ENCODE peak calls at places on chromosome 1, in nine cellular contexts. One of them, this sample, is unnamed. For H3K27me3 and H3K4me1, the result is how much of the 10 kb centered on the place peaks cover.

GRCh38 chr1:50420689-50421365 is 2.4 kb downstream of the DMRTA2 start:
- DNase-seq in CD4-positive, alpha-beta memory T cell: no peak
- DNase-seq in cardiac muscle cell: peak
- DNase-seq in colonic mucosa: no peak
- DNase-seq in thyroid gland: no peak
- DNase-seq in heart right ventricle: no peak
- DNase-seq in tibial nerve: no peak
- DNase-seq in lower lobe of right lung: no peak
- DNase-seq in tibial artery: no peak
- DNase-seq in this sample: no peak

GRCh38 chr1:212450331-212450881 is 17.7 kb downstream of the NENF start:
- DNase-seq in CD4-positive, alpha-beta memory T cell: no peak
- DNase-seq in tibial nerve: no peak
- DNase-seq in lower lobe of right lung: no peak
- DNase-seq in heart right ventricle: peak
- DNase-seq in cardiac muscle cell: no peak
- DNase-seq in thyroid gland: peak
- DNase-seq in colonic mucosa: no peak
- DNase-seq in tibial artery: no peak
- DNase-seq in this sample: no peak

GRCh38 chr1:34166191-34167090 is 1.4 kb upstream of the CSMD2 start:
- DNase-seq in colonic mucosa: no peak
- DNase-seq in heart right ventricle: no peak
- DNase-seq in tibial nerve: no peak
- DNase-seq in thyroid gland: no peak
- DNase-seq in cardiac muscle cell: no peak
- DNase-seq in CD4-positive, alpha-beta memory T cell: no peak
- DNase-seq in tibial artery: no peak
- DNase-seq in lower lobe of right lung: no peak
- DNase-seq in this sample: no peak

GRCh38 chr1:163257763-163258162 is 55.0 kb upstream of the RGS5 start:
- DNase-seq in CD4-positive, alpha-beta memory T cell: no peak
- DNase-seq in tibial nerve: no peak
- DNase-seq in tibial artery: no peak
- DNase-seq in colonic mucosa: no peak
- DNase-seq in lower lobe of right lung: no peak
- DNase-seq in heart right ventricle: no peak
- DNase-seq in cardiac muscle cell: no peak
- DNase-seq in thyroid gland: no peak
- DNase-seq in this sample: no peak

GRCh38 chr1:199759268-199759724 is 268.2 kb upstream of the NR5A2 start:
- DNase-seq in tibial artery: no peak
- DNase-seq in colonic mucosa: no peak
- DNase-seq in tibial nerve: no peak
- DNase-seq in lower lobe of right lung: no peak
- DNase-seq in thyroid gland: no peak
- DNase-seq in CD4-positive, alpha-beta memory T cell: no peak
- DNase-seq in cardiac muscle cell: no peak
- DNase-seq in heart right ventricle: no peak
- DNase-seq in this sample: no peak

GRCh38 chr1:185860316-185860715 is 126.1 kb downstream of the HMCN1 start:
- DNase-seq in thyroid gland: no peak
- DNase-seq in tibial artery: no peak
- DNase-seq in colonic mucosa: no peak
- DNase-seq in heart right ventricle: no peak
- DNase-seq in CD4-positive, alpha-beta memory T cell: no peak
- DNase-seq in cardiac muscle cell: no peak
- DNase-seq in tibial nerve: no peak
- DNase-seq in lower lobe of right lung: no peak
- DNase-seq in this sample: no peak

GRCh38 chr1:211517006-211517405 is 25.0 kb upstream of the RD3 start:
- DNase-seq in colonic mucosa: peak
- DNase-seq in cardiac muscle cell: no peak
- DNase-seq in thyroid gland: no peak
- DNase-seq in tibial artery: no peak
- DNase-seq in tibial nerve: no peak
- DNase-seq in heart right ventricle: no peak
- DNase-seq in CD4-positive, alpha-beta memory T cell: no peak
- DNase-seq in lower lobe of right lung: no peak
- DNase-seq in this sample: no peak

GRCh38 chr1:169163059-169163458 is 56.6 kb downstream of the ATP1B1 start:
- DNase-seq in CD4-positive, alpha-beta memory T cell: no peak
- DNase-seq in tibial nerve: no peak
- DNase-seq in heart right ventricle: no peak
- DNase-seq in cardiac muscle cell: no peak
- DNase-seq in lower lobe of right lung: no peak
- DNase-seq in colonic mucosa: no peak
- DNase-seq in tibial artery: no peak
- DNase-seq in thyroid gland: no peak
- DNase-seq in this sample: no peak

GRCh38 chr1:167412072-167412471 is 106.3 kb downstream of the CD247 start:
- DNase-seq in tibial nerve: no peak
- DNase-seq in heart right ventricle: no peak
- DNase-seq in cardiac muscle cell: no peak
- DNase-seq in tibial artery: no peak
- DNase-seq in thyroid gland: no peak
- DNase-seq in lower lobe of right lung: no peak
- DNase-seq in CD4-positive, alpha-beta memory T cell: no peak
- DNase-seq in colonic mucosa: no peak
- DNase-seq in this sample: no peak

GRCh38 chr1:7659514-7659913 is 111.6 kb upstream of the VAMP3 start:
- DNase-seq in lower lobe of right lung: no peak
- DNase-seq in CD4-positive, alpha-beta memory T cell: no peak
- DNase-seq in cardiac muscle cell: no peak
- DNase-seq in thyroid gland: no peak
- DNase-seq in heart right ventricle: no peak
- DNase-seq in tibial nerve: no peak
- DNase-seq in tibial artery: no peak
- DNase-seq in colonic mucosa: no peak
- DNase-seq in this sample: no peak

GRCh38 chr1:21175670-21176581 is 771 bp downstream of the EIF4G3 start:
- DNase-seq in heart right ventricle: peak
- DNase-seq in lower lobe of right lung: peak
- DNase-seq in thyroid gland: peak
- DNase-seq in colonic mucosa: peak
- DNase-seq in tibial nerve: no peak
- DNase-seq in cardiac muscle cell: peak
- DNase-seq in tibial artery: no peak
- DNase-seq in CD4-positive, alpha-beta memory T cell: peak
- DNase-seq in this sample: peak
- H3K27ac ChIP-seq in heart right ventricle: peak
- H3K27ac ChIP-seq in lower lobe of right lung: peak
- H3K27ac ChIP-seq in thyroid gland: peak
- H3K27ac ChIP-seq in colonic mucosa: peak
- H3K27ac ChIP-seq in tibial nerve: peak
- H3K27ac ChIP-seq in cardiac muscle cell: peak
- H3K27ac ChIP-seq in tibial artery: peak
- H3K27ac ChIP-seq in CD4-positive, alpha-beta memory T cell: peak
- H3K27ac ChIP-seq in this sample: peak

DNA sequence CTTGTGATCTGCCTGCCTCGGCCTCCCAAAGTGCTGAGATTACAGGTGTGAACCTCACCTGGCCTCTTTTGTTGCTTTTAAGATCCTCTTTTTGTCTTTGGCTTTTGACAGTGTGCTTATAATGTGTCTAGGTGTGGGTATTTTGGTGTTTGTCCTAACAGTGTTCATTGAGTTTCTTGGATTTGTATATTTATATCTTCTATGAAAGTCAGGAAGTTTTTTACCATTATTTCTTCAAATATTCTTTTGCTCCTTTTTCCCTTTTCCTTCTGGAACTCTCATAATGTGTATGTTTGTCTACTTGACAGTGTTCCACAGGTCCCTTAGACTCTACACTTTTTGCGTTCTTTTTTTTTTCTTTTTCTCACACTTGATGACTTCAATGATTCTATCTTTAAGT is 59.1 kb downstream of the URB2 start:
- DNase-seq in heart right ventricle: no peak
- DNase-seq in cardiac muscle cell: no peak
- DNase-seq in colonic mucosa: no peak
- DNase-seq in CD4-positive, alpha-beta memory T cell: no peak
- DNase-seq in lower lobe of right lung: no peak
- DNase-seq in thyroid gland: no peak
- DNase-seq in tibial nerve: no peak
- DNase-seq in tibial artery: no peak
- DNase-seq in this sample: no peak
- H3K27me3 ChIP-seq in heart right ventricle: under half
- H3K27me3 ChIP-seq in cardiac muscle cell: under half
- H3K27me3 ChIP-seq in colonic mucosa: under half
- H3K27me3 ChIP-seq in CD4-positive, alpha-beta memory T cell: under half
- H3K27me3 ChIP-seq in lower lobe of right lung: under half
- H3K27me3 ChIP-seq in thyroid gland: under half
- H3K27me3 ChIP-seq in tibial nerve: under half
- H3K27me3 ChIP-seq in tibial artery: under half
- H3K27me3 ChIP-seq in this sample: under half

GRCh38 chr1:196382383-196382782 is 225.9 kb downstream of the KCNT2 start:
- DNase-seq in cardiac muscle cell: no peak
- DNase-seq in colonic mucosa: no peak
- DNase-seq in lower lobe of right lung: no peak
- DNase-seq in tibial artery: no peak
- DNase-seq in thyroid gland: no peak
- DNase-seq in tibial nerve: no peak
- DNase-seq in heart right ventricle: no peak
- DNase-seq in CD4-positive, alpha-beta memory T cell: no peak
- DNase-seq in this sample: no peak
- H3K4me1 ChIP-seq in cardiac muscle cell: under half
- H3K4me1 ChIP-seq in colonic mucosa: under half
- H3K4me1 ChIP-seq in lower lobe of right lung: under half
- H3K4me1 ChIP-seq in tibial artery: under half
- H3K4me1 ChIP-seq in thyroid gland: under half
- H3K4me1 ChIP-seq in tibial nerve: under half
- H3K4me1 ChIP-seq in heart right ventricle: under half
- H3K4me1 ChIP-seq in CD4-positive, alpha-beta memory T cell: under half
- H3K4me1 ChIP-seq in this sample: under half

GRCh38 chr1:183096889-183097288 is 73.7 kb downstream of the LAMC1 start:
- DNase-seq in lower lobe of right lung: no peak
- DNase-seq in heart right ventricle: peak
- DNase-seq in CD4-positive, alpha-beta memory T cell: no peak
- DNase-seq in cardiac muscle cell: no peak
- DNase-seq in thyroid gland: no peak
- DNase-seq in tibial nerve: no peak
- DNase-seq in colonic mucosa: no peak
- DNase-seq in tibial artery: no peak
- DNase-seq in this sample: peak

GRCh38 chr1:183100575-183100974 is 77.4 kb downstream of the LAMC1 start:
- DNase-seq in thyroid gland: no peak
- DNase-seq in heart right ventricle: no peak
- DNase-seq in colonic mucosa: no peak
- DNase-seq in cardiac muscle cell: no peak
- DNase-seq in lower lobe of right lung: no peak
- DNase-seq in tibial nerve: no peak
- DNase-seq in CD4-positive, alpha-beta memory T cell: no peak
- DNase-seq in tibial artery: no peak
- DNase-seq in this sample: no peak

GRCh38 chr1:183096351-183096750 is 73.1 kb downstream of the LAMC1 start:
- DNase-seq in tibial artery: no peak
- DNase-seq in cardiac muscle cell: no peak
- DNase-seq in colonic mucosa: no peak
- DNase-seq in thyroid gland: no peak
- DNase-seq in CD4-positive, alpha-beta memory T cell: no peak
- DNase-seq in heart right ventricle: no peak
- DNase-seq in tibial nerve: no peak
- DNase-seq in lower lobe of right lung: no peak
- DNase-seq in this sample: no peak

GRCh38 chr1:183098349-183098748 is 75.1 kb downstream of the LAMC1 start:
- DNase-seq in cardiac muscle cell: no peak
- DNase-seq in lower lobe of right lung: no peak
- DNase-seq in heart right ventricle: no peak
- DNase-seq in thyroid gland: no peak
- DNase-seq in tibial artery: no peak
- DNase-seq in tibial nerve: no peak
- DNase-seq in colonic mucosa: no peak
- DNase-seq in CD4-positive, alpha-beta memory T cell: no peak
- DNase-seq in this sample: no peak

DNA sequence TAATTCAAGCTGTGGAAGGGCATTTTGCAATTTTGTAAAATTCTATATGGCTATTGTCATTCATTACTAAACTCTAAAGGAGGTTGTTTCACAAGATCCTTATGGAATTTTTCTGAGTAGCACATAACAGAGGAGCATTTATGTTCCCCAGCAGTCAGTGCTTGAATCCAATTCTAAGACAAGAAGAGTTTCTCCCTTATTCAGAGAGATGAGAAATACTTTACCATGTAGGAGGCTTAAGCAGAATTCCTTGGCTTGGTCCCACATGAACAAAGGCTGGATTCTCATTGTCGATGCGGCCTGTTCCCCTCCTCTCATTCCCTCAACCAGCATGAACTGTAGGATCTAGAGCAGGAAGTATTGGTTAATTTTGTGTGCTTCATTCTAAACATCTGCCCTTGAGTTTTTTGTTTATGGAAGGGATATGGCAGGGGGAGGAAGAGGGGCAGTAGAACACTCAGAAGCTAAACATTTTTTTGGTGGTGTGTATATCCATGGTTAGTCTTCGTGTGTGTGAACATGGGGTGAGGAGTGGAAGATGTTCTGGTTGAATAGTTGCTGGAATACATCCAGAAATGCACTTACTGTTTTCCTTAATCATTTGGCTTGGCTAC is 74.3 kb downstream of the LAMC1 start:
- DNase-seq in colonic mucosa: no peak
- DNase-seq in cardiac muscle cell: no peak
- DNase-seq in lower lobe of right lung: no peak
- DNase-seq in thyroid gland: no peak
- DNase-seq in heart right ventricle: no peak
- DNase-seq in tibial artery: no peak
- DNase-seq in CD4-positive, alpha-beta memory T cell: no peak
- DNase-seq in tibial nerve: no peak
- DNase-seq in this sample: no peak
- H3K27ac ChIP-seq in colonic mucosa: peak
- H3K27ac ChIP-seq in cardiac muscle cell: no peak
- H3K27ac ChIP-seq in lower lobe of right lung: peak
- H3K27ac ChIP-seq in thyroid gland: peak
- H3K27ac ChIP-seq in heart right ventricle: peak
- H3K27ac ChIP-seq in tibial artery: peak
- H3K27ac ChIP-seq in CD4-positive, alpha-beta memory T cell: no peak
- H3K27ac ChIP-seq in tibial nerve: peak
- H3K27ac ChIP-seq in this sample: peak

This sample was measured in uterus.